ENCODE peak calls at places on chromosome 18, in seven cellular contexts. R is left ventricle myocardium inferior, F is nephron progenitor cell, D is AG08395, K is osteocyte, H is AG08396, X is myocyte. E is an unnamed sample.

GRCh38 chr18:74897971-74898657 is 300.4 kb downstream of the ZNF407 start:
- DNase-seq in X (no peak), R (no peak), D (peak; percentile 57), H (peak; percentile 36), K (no peak), F (no peak), E (peak; percentile 46)

GRCh38 chr18:43847164-43848091 is 570.1 kb upstream of the SYT4 start:
- DNase-seq in H (peak; percentile 5), R (no peak), F (no peak), K (no peak), X (no peak), D (peak; percentile 45), E (peak; percentile 58)

GRCh38 chr18:13412901-13413300 is 194.3 kb downstream of the LDLRAD4 start:
- DNase-seq in X (no peak), R (no peak), H (no peak), F (no peak), D (no peak), K (no peak), E (no peak)

GRCh38 chr18:2337552-2338141 is 233.7 kb downstream of the METTL4 start:
- DNase-seq in D (peak; percentile 21), F (no peak), H (peak; percentile 14), X (peak; percentile 53), K (no peak), R (no peak), E (no peak)

GRCh38 chr18:3461704-3462103 is 11.7 kb downstream of the TGIF1 start:
- DNase-seq in R (no peak), D (no peak), K (no peak), H (no peak), F (no peak), X (no peak), E (no peak)

GRCh38 chr18:35695384-35695783 is 113.8 kb downstream of the GALNT1 start:
- DNase-seq in F (no peak), K (no peak), D (no peak), H (no peak), X (no peak), R (no peak), E (no peak)

GRCh38 chr18:46916551-46917107 is 678 bp downstream of the PIAS2 start:
- DNase-seq in X (peak; percentile 37), F (no peak), H (peak; percentile 67), K (no peak), D (peak; percentile 30), R (no peak), E (peak; percentile 6)

GRCh38 chr18:5943514-5943913 is 48.2 kb upstream of the TMEM200C start:
- DNase-seq in D (no peak), H (no peak), F (no peak), X (no peak), K (no peak), R (no peak), E (no peak)

GRCh38 chr18:45589559-45590041 is 25.7 kb upstream of the SLC14A2 start:
- DNase-seq in R (peak; percentile 43), D (peak; percentile 89), K (peak; percentile 90), H (peak; percentile 86), F (peak; percentile 11), X (peak; percentile 72), E (peak; percentile 89)

GRCh38 chr18:44938396-44939036 is 257.8 kb downstream of the SETBP1 start:
- DNase-seq in X (no peak), K (no peak), F (no peak), D (no peak), R (no peak), H (no peak), E (no peak)

GRCh38 chr18:51153659-51154371 is 43.7 kb downstream of the MEX3C start:
- DNase-seq in F (no peak), K (no peak), X (peak; percentile 98), H (no peak), D (no peak), R (no peak), E (no peak)

GRCh38 chr18:59041296-59041695 is 98.4 kb upstream of the SEC11C start:
- DNase-seq in D (no peak), F (no peak), K (no peak), X (no peak), R (no peak), H (no peak), E (no peak)

GRCh38 chr18:42582266-42582665 is 533.2 kb downstream of the RIT2 start:
- DNase-seq in R (no peak), X (no peak), D (no peak), K (no peak), H (no peak), F (no peak), E (no peak)

GRCh38 chr18:80159713-80160636 is 50.9 kb downstream of the ADNP2 start:
- DNase-seq in X (no peak), D (no peak), R (peak; percentile 32), F (no peak), K (no peak), H (no peak), E (no peak)

GRCh38 chr18:23038712-23039111 is 96.6 kb upstream of the CABLES1 start:
- DNase-seq in D (peak; percentile 60), X (no peak), F (no peak), R (no peak), H (no peak), K (peak; percentile 56), E (no peak)

GRCh38 chr18:11761553-11761952 is 72.5 kb downstream of the GNAL start:
- DNase-seq in H (no peak), D (no peak), X (no peak), R (no peak), K (no peak), F (no peak), E (no peak)

GRCh38 chr18:31860488-31860887 is 82.4 kb downstream of the TRAPPC8 start:
- DNase-seq in X (no peak), F (no peak), R (no peak), K (no peak), D (no peak), H (no peak), E (no peak)

GRCh38 chr18:77702686-77703085 is 453.0 kb downstream of the GALR1 start:
- DNase-seq in R (no peak), X (peak; percentile 5), H (no peak), F (peak; percentile 10), D (no peak), K (no peak), E (no peak)

GRCh38 chr18:43751203-43751602 is 473.9 kb upstream of the SYT4 start:
- DNase-seq in K (no peak), X (no peak), D (no peak), R (no peak), H (no peak), F (no peak), E (peak; percentile 33)

GRCh38 chr18:25340762-25341161 is 11.2 kb downstream of the ZNF521 start:
- DNase-seq in X (no peak), R (no peak), H (no peak), D (no peak), K (no peak), F (no peak), E (no peak)

GRCh38 chr18:36366994-36367839 is 69.7 kb downstream of the FHOD3 start:
- DNase-seq in D (no peak), R (peak; percentile 74), X (peak; percentile 29), K (no peak), F (peak; percentile 20), H (no peak), E (no peak)

GRCh38 chr18:907880-908512 is 3.3 kb downstream of the ADCYAP1 start:
- DNase-seq in D (no peak), X (no peak), K (no peak), R (no peak), F (peak; percentile 35), H (peak; percentile 29), E (no peak)

GRCh38 chr18:10234912-10235439 is 219.5 kb upstream of the APCDD1 start:
- DNase-seq in H (peak; percentile 61), F (no peak), K (no peak), R (no peak), D (peak; percentile 80), X (peak; percentile 32), E (no peak)

GRCh38 chr18:3832211-3832610 is 382.2 kb downstream of the TGIF1 start:
- DNase-seq in F (no peak), K (no peak), H (no peak), R (no peak), X (no peak), D (no peak), E (no peak)

GRCh38 chr18:48932822-48933510 is 17.8 kb downstream of the SMAD7 start:
- DNase-seq in R (no peak), H (no peak), X (no peak), K (no peak), F (no peak), D (no peak), E (no peak)

GRCh38 chr18:24584205-24584604 is 123.8 kb downstream of the HRH4 start:
- DNase-seq in X (no peak), R (no peak), D (no peak), F (no peak), H (no peak), K (no peak), E (no peak)

GRCh38 chr18:54684786-54685185 is 93.7 kb downstream of the DYNAP start:
- DNase-seq in K (no peak), F (peak; percentile 47), D (peak; percentile 43), H (no peak), R (peak; percentile 18), X (no peak), E (peak; percentile 90)